ENCODE peak calls at places on chromosome 6, in nine cellular contexts. One of them, this sample, is unnamed. For H3K4me1, the result is how much of the 10 kb centered on the place peaks cover.

GRCh38 chr6:104527761-104528415 is 331.8 kb downstream of the HACE1 start:
- DNase-seq in SK-N-SH: no peak
- DNase-seq in prostate gland: peak
- DNase-seq in breast epithelium: no peak
- DNase-seq in HCT116: no peak
- DNase-seq in transverse colon: peak
- DNase-seq in GM23338: peak
- DNase-seq in upper lobe of left lung: no peak
- DNase-seq in H1: peak
- DNase-seq in this sample: no peak

GRCh38 chr6:53148684-53149083 is at the start of gene GCM1:
- DNase-seq in SK-N-SH: no peak
- DNase-seq in prostate gland: no peak
- DNase-seq in breast epithelium: no peak
- DNase-seq in HCT116: no peak
- DNase-seq in transverse colon: peak
- DNase-seq in GM23338: no peak
- DNase-seq in upper lobe of left lung: no peak
- DNase-seq in H1: no peak
- DNase-seq in this sample: no peak

GRCh38 chr6:131182991-131183425 is 47.7 kb downstream of the AKAP7 start:
- DNase-seq in SK-N-SH: no peak
- DNase-seq in prostate gland: no peak
- DNase-seq in breast epithelium: no peak
- DNase-seq in HCT116: no peak
- DNase-seq in transverse colon: no peak
- DNase-seq in GM23338: peak
- DNase-seq in upper lobe of left lung: no peak
- DNase-seq in H1: peak
- DNase-seq in this sample: no peak

GRCh38 chr6:142331075-142331551 is 29.3 kb downstream of the ADGRG6 start:
- DNase-seq in SK-N-SH: no peak
- DNase-seq in prostate gland: no peak
- DNase-seq in breast epithelium: no peak
- DNase-seq in HCT116: no peak
- DNase-seq in transverse colon: no peak
- DNase-seq in GM23338: no peak
- DNase-seq in upper lobe of left lung: no peak
- DNase-seq in H1: no peak
- DNase-seq in this sample: no peak

GRCh38 chr6:4220619-4221018 is 85.2 kb upstream of the ECI2 start:
- DNase-seq in SK-N-SH: no peak
- DNase-seq in prostate gland: no peak
- DNase-seq in breast epithelium: no peak
- DNase-seq in HCT116: no peak
- DNase-seq in transverse colon: no peak
- DNase-seq in GM23338: no peak
- DNase-seq in upper lobe of left lung: no peak
- DNase-seq in H1: no peak
- DNase-seq in this sample: no peak

GRCh38 chr6:10351678-10352220 is 63.1 kb downstream of the TFAP2A start:
- DNase-seq in SK-N-SH: no peak
- DNase-seq in prostate gland: no peak
- DNase-seq in breast epithelium: no peak
- DNase-seq in HCT116: no peak
- DNase-seq in transverse colon: no peak
- DNase-seq in GM23338: peak
- DNase-seq in upper lobe of left lung: peak
- DNase-seq in H1: no peak
- DNase-seq in this sample: no peak

GRCh38 chr6:50823130-50823920 is 4.7 kb downstream of the TFAP2B start:
- DNase-seq in SK-N-SH: no peak
- DNase-seq in prostate gland: no peak
- DNase-seq in breast epithelium: no peak
- DNase-seq in HCT116: no peak
- DNase-seq in transverse colon: no peak
- DNase-seq in GM23338: no peak
- DNase-seq in upper lobe of left lung: peak
- DNase-seq in H1: no peak
- DNase-seq in this sample: no peak

GRCh38 chr6:129183039-129183438 is 300.1 kb downstream of the LAMA2 start:
- DNase-seq in SK-N-SH: no peak
- DNase-seq in prostate gland: no peak
- DNase-seq in breast epithelium: no peak
- DNase-seq in HCT116: no peak
- DNase-seq in transverse colon: no peak
- DNase-seq in GM23338: no peak
- DNase-seq in upper lobe of left lung: no peak
- DNase-seq in H1: no peak
- DNase-seq in this sample: no peak

GRCh38 chr6:38141716-38142115 is 322.2 kb downstream of the ZFAND3 start:
- DNase-seq in SK-N-SH: no peak
- DNase-seq in prostate gland: no peak
- DNase-seq in breast epithelium: no peak
- DNase-seq in HCT116: no peak
- DNase-seq in transverse colon: no peak
- DNase-seq in GM23338: no peak
- DNase-seq in upper lobe of left lung: no peak
- DNase-seq in H1: no peak
- DNase-seq in this sample: no peak
- H3K27ac ChIP-seq in SK-N-SH: peak
- H3K27ac ChIP-seq in prostate gland: no peak
- H3K27ac ChIP-seq in breast epithelium: no peak
- H3K27ac ChIP-seq in HCT116: no peak
- H3K27ac ChIP-seq in transverse colon: no peak
- H3K27ac ChIP-seq in GM23338: no peak
- H3K27ac ChIP-seq in upper lobe of left lung: no peak
- H3K27ac ChIP-seq in H1: no peak
- H3K27ac ChIP-seq in this sample: no peak

GRCh38 chr6:159716247-159717086 is 10.8 kb upstream of the WTAP start:
- DNase-seq in SK-N-SH: no peak
- DNase-seq in prostate gland: peak
- DNase-seq in breast epithelium: peak
- DNase-seq in HCT116: no peak
- DNase-seq in transverse colon: no peak
- DNase-seq in GM23338: no peak
- DNase-seq in upper lobe of left lung: no peak
- DNase-seq in H1: no peak
- DNase-seq in this sample: no peak
- TF ChIP-seq POLR2AphosphoS5 in SK-N-SH: no peak
- TF ChIP-seq POLR2AphosphoS5 in prostate gland: peak
- TF ChIP-seq POLR2AphosphoS5 in breast epithelium: peak
- TF ChIP-seq POLR2AphosphoS5 in HCT116: no peak
- TF ChIP-seq POLR2AphosphoS5 in transverse colon: peak
- TF ChIP-seq POLR2AphosphoS5 in GM23338: no peak
- TF ChIP-seq POLR2AphosphoS5 in upper lobe of left lung: peak
- TF ChIP-seq POLR2AphosphoS5 in H1: no peak
- TF ChIP-seq POLR2AphosphoS5 in this sample: peak

DNA sequence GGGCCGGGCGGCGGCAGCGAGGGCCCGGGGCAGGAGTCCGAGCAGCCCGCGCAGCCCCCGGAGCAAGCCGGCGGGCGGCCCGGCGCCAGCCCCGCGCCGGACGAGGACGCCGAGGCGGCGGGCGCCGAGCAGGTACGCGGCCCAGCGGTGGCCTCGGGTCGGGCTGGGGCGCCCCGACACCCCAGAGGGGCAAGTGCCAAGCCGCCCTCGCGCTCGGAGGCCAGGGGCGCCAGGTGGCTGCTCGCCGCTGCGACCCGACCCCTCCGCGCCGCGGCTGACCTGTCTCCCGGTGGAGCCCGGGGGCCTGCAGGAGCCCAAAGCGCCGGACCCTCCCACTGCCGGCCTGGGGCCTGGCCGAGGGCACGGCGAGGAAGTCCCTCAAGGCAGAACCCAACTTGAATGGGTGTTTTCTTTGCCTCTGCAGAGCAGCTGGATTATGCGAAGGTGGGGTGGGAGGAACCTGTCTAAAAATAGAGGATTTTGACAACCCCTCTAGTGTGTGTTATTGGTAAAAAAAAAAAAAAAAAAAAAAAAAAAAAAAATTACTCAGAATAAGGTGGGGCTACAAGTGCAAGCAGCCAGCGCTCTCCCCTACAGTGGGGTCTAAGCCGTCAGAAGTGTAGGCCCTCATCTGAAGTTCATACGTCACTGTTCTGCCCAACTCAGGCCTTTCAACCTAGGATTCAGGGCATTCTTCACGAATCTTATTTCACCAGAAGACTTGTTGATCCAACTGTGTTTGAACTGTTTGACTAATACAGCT is 609 bp downstream of the OGFRL1 start:
- DNase-seq in SK-N-SH: peak
- DNase-seq in prostate gland: peak
- DNase-seq in breast epithelium: no peak
- DNase-seq in HCT116: no peak
- DNase-seq in transverse colon: peak
- DNase-seq in GM23338: peak
- DNase-seq in upper lobe of left lung: peak
- DNase-seq in H1: peak
- DNase-seq in this sample: no peak
- H3K4me1 ChIP-seq in SK-N-SH: under half
- H3K4me1 ChIP-seq in prostate gland: under half
- H3K4me1 ChIP-seq in breast epithelium: under half
- H3K4me1 ChIP-seq in HCT116: under half
- H3K4me1 ChIP-seq in transverse colon: under half
- H3K4me1 ChIP-seq in GM23338: under half
- H3K4me1 ChIP-seq in upper lobe of left lung: under half
- H3K4me1 ChIP-seq in H1: under half
- H3K4me1 ChIP-seq in this sample: under half

GRCh38 chr6:1662532-1662931 is 52.8 kb downstream of the FOXC1 start:
- DNase-seq in SK-N-SH: no peak
- DNase-seq in prostate gland: no peak
- DNase-seq in breast epithelium: no peak
- DNase-seq in HCT116: no peak
- DNase-seq in transverse colon: no peak
- DNase-seq in GM23338: no peak
- DNase-seq in upper lobe of left lung: no peak
- DNase-seq in H1: no peak
- DNase-seq in this sample: no peak
- H3K27ac ChIP-seq in SK-N-SH: no peak
- H3K27ac ChIP-seq in prostate gland: no peak
- H3K27ac ChIP-seq in breast epithelium: no peak
- H3K27ac ChIP-seq in HCT116: no peak
- H3K27ac ChIP-seq in transverse colon: no peak
- H3K27ac ChIP-seq in GM23338: no peak
- H3K27ac ChIP-seq in upper lobe of left lung: no peak
- H3K27ac ChIP-seq in H1: no peak
- H3K27ac ChIP-seq in this sample: no peak

GRCh38 chr6:20409427-20409971 is 7.8 kb downstream of the E2F3 start:
- DNase-seq in SK-N-SH: no peak
- DNase-seq in prostate gland: no peak
- DNase-seq in breast epithelium: no peak
- DNase-seq in HCT116: no peak
- DNase-seq in transverse colon: peak
- DNase-seq in GM23338: no peak
- DNase-seq in upper lobe of left lung: no peak
- DNase-seq in H1: no peak
- DNase-seq in this sample: no peak
- TF ChIP-seq POLR2AphosphoS5 in SK-N-SH: no peak
- TF ChIP-seq POLR2AphosphoS5 in prostate gland: no peak
- TF ChIP-seq POLR2AphosphoS5 in breast epithelium: no peak
- TF ChIP-seq POLR2AphosphoS5 in HCT116: no peak
- TF ChIP-seq POLR2AphosphoS5 in transverse colon: no peak
- TF ChIP-seq POLR2AphosphoS5 in GM23338: no peak
- TF ChIP-seq POLR2AphosphoS5 in upper lobe of left lung: no peak
- TF ChIP-seq POLR2AphosphoS5 in H1: no peak
- TF ChIP-seq POLR2AphosphoS5 in this sample: no peak

GRCh38 chr6:44253307-44254101 is 3.8 kb downstream of the SLC35B2 start:
- DNase-seq in SK-N-SH: no peak
- DNase-seq in prostate gland: no peak
- DNase-seq in breast epithelium: no peak
- DNase-seq in HCT116: no peak
- DNase-seq in transverse colon: peak
- DNase-seq in GM23338: peak
- DNase-seq in upper lobe of left lung: no peak
- DNase-seq in H1: peak
- DNase-seq in this sample: peak
- H3K4me1 ChIP-seq in SK-N-SH: under half
- H3K4me1 ChIP-seq in prostate gland: under half
- H3K4me1 ChIP-seq in breast epithelium: under half
- H3K4me1 ChIP-seq in HCT116: under half
- H3K4me1 ChIP-seq in transverse colon: under half
- H3K4me1 ChIP-seq in GM23338: under half
- H3K4me1 ChIP-seq in upper lobe of left lung: under half
- H3K4me1 ChIP-seq in H1: under half
- H3K4me1 ChIP-seq in this sample: half or more

GRCh38 chr6:145891126-145891525 is 73.0 kb downstream of the SHPRH start:
- DNase-seq in SK-N-SH: no peak
- DNase-seq in prostate gland: no peak
- DNase-seq in breast epithelium: no peak
- DNase-seq in HCT116: no peak
- DNase-seq in transverse colon: no peak
- DNase-seq in GM23338: no peak
- DNase-seq in upper lobe of left lung: no peak
- DNase-seq in H1: no peak
- DNase-seq in this sample: no peak
- H3K27ac ChIP-seq in SK-N-SH: no peak
- H3K27ac ChIP-seq in prostate gland: no peak
- H3K27ac ChIP-seq in breast epithelium: no peak
- H3K27ac ChIP-seq in HCT116: no peak
- H3K27ac ChIP-seq in transverse colon: no peak
- H3K27ac ChIP-seq in GM23338: no peak
- H3K27ac ChIP-seq in upper lobe of left lung: no peak
- H3K27ac ChIP-seq in H1: no peak
- H3K27ac ChIP-seq in this sample: no peak